ENCODE peak calls at places on chromosomes 2 and 18, in four cellular contexts. One of them, this sample, is unnamed.

GRCh38 chr2:136117909-136118818 is at the start of gene CXCR4:
- DNase-seq in cardiac muscle cell: peak; percentile 81
- DNase-seq in neural crest cell: peak; percentile 86
- DNase-seq in OCI-LY7: peak; percentile 89
- DNase-seq in this sample: peak; percentile 87

GRCh38 chr2:212900715-212901114 is 250.7 kb downstream of the IKZF2 start:
- DNase-seq in neural crest cell: no peak
- DNase-seq in cardiac muscle cell: no peak
- DNase-seq in OCI-LY7: no peak
- DNase-seq in this sample: no peak

GRCh38 chr2:218249686-218250085 is 11.1 kb upstream of the GPBAR1 start:
- DNase-seq in cardiac muscle cell: no peak
- DNase-seq in OCI-LY7: no peak
- DNase-seq in neural crest cell: no peak
- DNase-seq in this sample: no peak

GRCh38 chr2:214492152-214492551 is 81.3 kb downstream of the VWC2L start:
- DNase-seq in cardiac muscle cell: no peak
- DNase-seq in OCI-LY7: no peak
- DNase-seq in neural crest cell: no peak
- DNase-seq in this sample: no peak

GRCh38 chr2:8535821-8536685 is 145.8 kb upstream of the ID2 start:
- DNase-seq in OCI-LY7: peak; percentile 60
- DNase-seq in cardiac muscle cell: no peak
- DNase-seq in neural crest cell: no peak
- DNase-seq in this sample: peak; percentile 57

GRCh38 chr2:69083126-69083733 is 70.3 kb downstream of the ANTXR1 start:
- DNase-seq in neural crest cell: no peak
- DNase-seq in OCI-LY7: no peak
- DNase-seq in cardiac muscle cell: no peak
- DNase-seq in this sample: no peak

GRCh38 chr2:49940616-49941015 is 786.3 kb upstream of the FSHR start:
- DNase-seq in cardiac muscle cell: no peak
- DNase-seq in neural crest cell: no peak
- DNase-seq in OCI-LY7: no peak
- DNase-seq in this sample: no peak

GRCh38 chr2:195319548-195320415 is 337.2 kb upstream of the SLC39A10 start:
- DNase-seq in neural crest cell: no peak
- DNase-seq in cardiac muscle cell: no peak
- DNase-seq in OCI-LY7: no peak
- DNase-seq in this sample: no peak

GRCh38 chr2:102418421-102418961 is 4.5 kb upstream of the IL18RAP start:
- DNase-seq in neural crest cell: no peak
- DNase-seq in cardiac muscle cell: no peak
- DNase-seq in OCI-LY7: no peak
- DNase-seq in this sample: no peak

GRCh38 chr2:232776435-232776834 is at the start of gene KCNJ13:
- DNase-seq in OCI-LY7: no peak
- DNase-seq in cardiac muscle cell: no peak
- DNase-seq in neural crest cell: no peak
- DNase-seq in this sample: no peak

GRCh38 chr2:108271691-108272253 is 16.9 kb upstream of the SULT1C2 start:
- DNase-seq in OCI-LY7: no peak
- DNase-seq in cardiac muscle cell: no peak
- DNase-seq in neural crest cell: no peak
- DNase-seq in this sample: no peak

GRCh38 chr2:67733517-67733916 is 329.3 kb downstream of the C1D start:
- DNase-seq in OCI-LY7: peak; percentile 46
- DNase-seq in cardiac muscle cell: peak; percentile 41
- DNase-seq in neural crest cell: peak; percentile 1
- DNase-seq in this sample: peak; percentile 28
- TF ChIP-seq CTCF in OCI-LY7: peak; percentile 75
- TF ChIP-seq CTCF in cardiac muscle cell: peak; percentile 56
- TF ChIP-seq CTCF in neural crest cell: peak; percentile 36
- TF ChIP-seq CTCF in this sample: no peak

DNA sequence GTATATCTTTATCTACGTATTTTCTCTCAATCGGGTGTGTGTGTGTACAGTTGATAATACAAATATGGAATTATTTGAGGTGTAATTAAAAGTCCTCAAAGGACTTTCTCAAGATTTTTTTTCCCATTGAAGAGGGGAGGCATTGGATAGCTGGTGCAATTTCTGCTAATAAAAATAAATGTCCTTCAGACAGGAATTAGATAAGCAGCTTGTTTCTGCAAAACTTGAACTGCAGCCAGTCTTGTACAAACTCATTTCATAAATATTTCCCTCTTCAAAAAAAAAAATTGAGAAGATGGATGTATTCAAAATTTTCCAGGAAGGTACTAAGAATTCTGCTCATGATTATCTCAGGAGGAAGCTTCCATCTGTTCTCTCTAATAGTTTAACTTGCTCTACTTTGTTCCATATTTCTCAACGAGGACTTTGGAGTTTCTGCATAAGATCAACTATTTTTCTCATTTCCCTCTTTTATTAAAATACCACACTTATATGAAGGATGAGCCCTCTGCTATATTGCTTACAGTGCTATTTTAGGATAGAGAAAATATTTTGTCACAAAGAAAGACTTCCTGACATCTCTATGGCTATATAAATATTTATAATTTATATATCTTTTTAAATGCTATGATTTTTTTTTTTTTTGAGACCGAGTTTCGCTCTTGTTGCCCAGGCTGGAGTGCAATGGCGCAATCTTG is 33.0 kb upstream of the GLS start:
- DNase-seq in neural crest cell: no peak
- DNase-seq in OCI-LY7: no peak
- DNase-seq in cardiac muscle cell: no peak
- DNase-seq in this sample: no peak
- TF ChIP-seq CTCF in neural crest cell: no peak
- TF ChIP-seq CTCF in OCI-LY7: no peak
- TF ChIP-seq CTCF in cardiac muscle cell: no peak
- TF ChIP-seq CTCF in this sample: no peak

GRCh38 chr2:85959826-85960225 is 71.0 kb upstream of the ST3GAL5 start:
- DNase-seq in OCI-LY7: no peak
- DNase-seq in neural crest cell: no peak
- DNase-seq in cardiac muscle cell: no peak
- DNase-seq in this sample: no peak

GRCh38 chr2:85957256-85957655 is 68.5 kb upstream of the ST3GAL5 start:
- DNase-seq in neural crest cell: no peak
- DNase-seq in OCI-LY7: no peak
- DNase-seq in cardiac muscle cell: no peak
- DNase-seq in this sample: no peak

GRCh38 chr2:85959191-85959590 is 70.4 kb upstream of the ST3GAL5 start:
- DNase-seq in neural crest cell: no peak
- DNase-seq in cardiac muscle cell: no peak
- DNase-seq in OCI-LY7: no peak
- DNase-seq in this sample: no peak

GRCh38 chr2:85956647-85957039 is 67.9 kb upstream of the ST3GAL5 start:
- DNase-seq in OCI-LY7: no peak
- DNase-seq in cardiac muscle cell: no peak
- DNase-seq in neural crest cell: no peak
- DNase-seq in this sample: no peak

GRCh38 chr2:85958731-85959130 is 69.9 kb upstream of the ST3GAL5 start:
- DNase-seq in cardiac muscle cell: no peak
- DNase-seq in neural crest cell: no peak
- DNase-seq in OCI-LY7: no peak
- DNase-seq in this sample: no peak
- TF ChIP-seq CTCF in cardiac muscle cell: no peak
- TF ChIP-seq CTCF in neural crest cell: no peak
- TF ChIP-seq CTCF in OCI-LY7: no peak
- TF ChIP-seq CTCF in this sample: no peak

GRCh38 chr2:74648009-74648443 is at the start of gene M1AP:
- DNase-seq in cardiac muscle cell: no peak
- DNase-seq in OCI-LY7: no peak
- DNase-seq in neural crest cell: no peak
- DNase-seq in this sample: peak; percentile 19
- TF ChIP-seq CTCF in cardiac muscle cell: peak; percentile 38
- TF ChIP-seq CTCF in OCI-LY7: no peak
- TF ChIP-seq CTCF in neural crest cell: peak; percentile 49
- TF ChIP-seq CTCF in this sample: peak; percentile 46

GRCh38 chr18:45086777-45087176 is 406.1 kb downstream of the SETBP1 start:
- DNase-seq in OCI-LY7: no peak
- DNase-seq in neural crest cell: no peak
- DNase-seq in cardiac muscle cell: no peak
- DNase-seq in this sample: no peak
- TF ChIP-seq CTCF in OCI-LY7: no peak
- TF ChIP-seq CTCF in neural crest cell: no peak
- TF ChIP-seq CTCF in cardiac muscle cell: no peak
- TF ChIP-seq CTCF in this sample: no peak

GRCh38 chr2:83742117-83742782 is 716.8 kb downstream of the SUCLG1 start:
- DNase-seq in cardiac muscle cell: no peak
- DNase-seq in OCI-LY7: no peak
- DNase-seq in neural crest cell: no peak
- DNase-seq in this sample: no peak
- TF ChIP-seq CTCF in cardiac muscle cell: no peak
- TF ChIP-seq CTCF in OCI-LY7: no peak
- TF ChIP-seq CTCF in neural crest cell: no peak
- TF ChIP-seq CTCF in this sample: no peak